ENCODE peak calls at places on chromosomes 1 and 21, in five cellular contexts. One of them, this sample, is unnamed.

GRCh38 chr1:198699167-198700015 is 60.6 kb downstream of the PTPRC start:
- DNase-seq in foreskin fibroblast: peak
- DNase-seq in dorsolateral prefrontal cortex: peak
- DNase-seq in esophagus muscularis mucosa: no peak
- DNase-seq in fibroblast of the aortic adventitia: peak
- DNase-seq in this sample: peak

GRCh38 chr1:34657266-34657665 is 97.6 kb upstream of the GJB5 start:
- DNase-seq in dorsolateral prefrontal cortex: no peak
- DNase-seq in esophagus muscularis mucosa: no peak
- DNase-seq in fibroblast of the aortic adventitia: no peak
- DNase-seq in foreskin fibroblast: no peak
- DNase-seq in this sample: no peak

GRCh38 chr1:15702722-15703550 is 18.8 kb downstream of the PLEKHM2 start:
- DNase-seq in esophagus muscularis mucosa: no peak
- DNase-seq in fibroblast of the aortic adventitia: no peak
- DNase-seq in dorsolateral prefrontal cortex: no peak
- DNase-seq in foreskin fibroblast: peak
- DNase-seq in this sample: peak

GRCh38 chr1:164602480-164603093 is 43.6 kb downstream of the PBX1 start:
- DNase-seq in esophagus muscularis mucosa: no peak
- DNase-seq in foreskin fibroblast: peak
- DNase-seq in fibroblast of the aortic adventitia: peak
- DNase-seq in dorsolateral prefrontal cortex: no peak
- DNase-seq in this sample: peak

GRCh38 chr1:221740941-221741363 is 937 bp downstream of the DUSP10 start:
- DNase-seq in dorsolateral prefrontal cortex: no peak
- DNase-seq in esophagus muscularis mucosa: peak
- DNase-seq in fibroblast of the aortic adventitia: no peak
- DNase-seq in foreskin fibroblast: no peak
- DNase-seq in this sample: peak

GRCh38 chr1:235069577-235070563 is 58.8 kb downstream of the TOMM20 start:
- DNase-seq in esophagus muscularis mucosa: no peak
- DNase-seq in fibroblast of the aortic adventitia: peak
- DNase-seq in foreskin fibroblast: peak
- DNase-seq in dorsolateral prefrontal cortex: no peak
- DNase-seq in this sample: peak

GRCh38 chr1:213982814-213983588 is 4.8 kb upstream of the PROX1 start:
- DNase-seq in dorsolateral prefrontal cortex: peak
- DNase-seq in foreskin fibroblast: peak
- DNase-seq in esophagus muscularis mucosa: no peak
- DNase-seq in fibroblast of the aortic adventitia: no peak
- DNase-seq in this sample: no peak

GRCh38 chr1:210754931-210755670 is 378.8 kb downstream of the KCNH1 start:
- DNase-seq in dorsolateral prefrontal cortex: no peak
- DNase-seq in esophagus muscularis mucosa: no peak
- DNase-seq in foreskin fibroblast: peak
- DNase-seq in fibroblast of the aortic adventitia: no peak
- DNase-seq in this sample: peak

GRCh38 chr1:89547563-89548485 is 23.2 kb downstream of the LRRC8B start:
- DNase-seq in esophagus muscularis mucosa: no peak
- DNase-seq in fibroblast of the aortic adventitia: no peak
- DNase-seq in dorsolateral prefrontal cortex: no peak
- DNase-seq in foreskin fibroblast: peak
- DNase-seq in this sample: peak

GRCh38 chr1:116330342-116330652 is 42.7 kb upstream of the ATP1A1 start:
- DNase-seq in foreskin fibroblast: no peak
- DNase-seq in fibroblast of the aortic adventitia: no peak
- DNase-seq in esophagus muscularis mucosa: no peak
- DNase-seq in dorsolateral prefrontal cortex: no peak
- DNase-seq in this sample: no peak

GRCh38 chr1:229664133-229664689 is 38.2 kb downstream of the URB2 start:
- DNase-seq in fibroblast of the aortic adventitia: no peak
- DNase-seq in esophagus muscularis mucosa: no peak
- DNase-seq in dorsolateral prefrontal cortex: peak
- DNase-seq in foreskin fibroblast: no peak
- DNase-seq in this sample: peak

GRCh38 chr1:35047188-35047858 is 15.6 kb upstream of the ZMYM6 start:
- DNase-seq in foreskin fibroblast: peak
- DNase-seq in dorsolateral prefrontal cortex: no peak
- DNase-seq in esophagus muscularis mucosa: no peak
- DNase-seq in fibroblast of the aortic adventitia: peak
- DNase-seq in this sample: peak

GRCh38 chr21:35730325-35730724 is 330.0 kb downstream of the SETD4 start:
- DNase-seq in dorsolateral prefrontal cortex: no peak
- DNase-seq in fibroblast of the aortic adventitia: no peak
- DNase-seq in foreskin fibroblast: no peak
- DNase-seq in esophagus muscularis mucosa: no peak
- DNase-seq in this sample: no peak

GRCh38 chr1:155813672-155814071 is 43.3 kb downstream of the GON4L start:
- DNase-seq in dorsolateral prefrontal cortex: no peak
- DNase-seq in fibroblast of the aortic adventitia: no peak
- DNase-seq in foreskin fibroblast: no peak
- DNase-seq in esophagus muscularis mucosa: no peak
- DNase-seq in this sample: no peak

GRCh38 chr1:226653311-226653921 is 85.7 kb downstream of the ITPKB start:
- DNase-seq in esophagus muscularis mucosa: no peak
- DNase-seq in fibroblast of the aortic adventitia: no peak
- DNase-seq in dorsolateral prefrontal cortex: no peak
- DNase-seq in foreskin fibroblast: no peak
- DNase-seq in this sample: no peak

GRCh38 chr1:110556471-110556807 is 37.5 kb upstream of the KCNA10 start:
- DNase-seq in foreskin fibroblast: no peak
- DNase-seq in dorsolateral prefrontal cortex: peak
- DNase-seq in esophagus muscularis mucosa: no peak
- DNase-seq in fibroblast of the aortic adventitia: no peak
- DNase-seq in this sample: no peak

GRCh38 chr1:117244971-117245370 is 34.2 kb upstream of the VTCN1 start:
- DNase-seq in dorsolateral prefrontal cortex: no peak
- DNase-seq in fibroblast of the aortic adventitia: no peak
- DNase-seq in foreskin fibroblast: no peak
- DNase-seq in esophagus muscularis mucosa: no peak
- DNase-seq in this sample: no peak

GRCh38 chr1:180192172-180192571 is 37.5 kb downstream of the QSOX1 start:
- DNase-seq in dorsolateral prefrontal cortex: no peak
- DNase-seq in fibroblast of the aortic adventitia: no peak
- DNase-seq in foreskin fibroblast: no peak
- DNase-seq in esophagus muscularis mucosa: no peak
- DNase-seq in this sample: no peak

GRCh38 chr1:169882039-169882511 is 11.6 kb downstream of the SCYL3 start:
- DNase-seq in fibroblast of the aortic adventitia: no peak
- DNase-seq in esophagus muscularis mucosa: no peak
- DNase-seq in dorsolateral prefrontal cortex: no peak
- DNase-seq in foreskin fibroblast: no peak
- DNase-seq in this sample: no peak

GRCh38 chr1:76827066-76827465 is 40.2 kb upstream of the ST6GALNAC5 start:
- DNase-seq in dorsolateral prefrontal cortex: no peak
- DNase-seq in esophagus muscularis mucosa: no peak
- DNase-seq in fibroblast of the aortic adventitia: no peak
- DNase-seq in foreskin fibroblast: no peak
- DNase-seq in this sample: no peak

GRCh38 chr21:14759285-14759684 is 213.2 kb upstream of the SAMSN1 start:
- DNase-seq in foreskin fibroblast: no peak
- DNase-seq in fibroblast of the aortic adventitia: no peak
- DNase-seq in esophagus muscularis mucosa: no peak
- DNase-seq in dorsolateral prefrontal cortex: no peak
- DNase-seq in this sample: no peak

DNA sequence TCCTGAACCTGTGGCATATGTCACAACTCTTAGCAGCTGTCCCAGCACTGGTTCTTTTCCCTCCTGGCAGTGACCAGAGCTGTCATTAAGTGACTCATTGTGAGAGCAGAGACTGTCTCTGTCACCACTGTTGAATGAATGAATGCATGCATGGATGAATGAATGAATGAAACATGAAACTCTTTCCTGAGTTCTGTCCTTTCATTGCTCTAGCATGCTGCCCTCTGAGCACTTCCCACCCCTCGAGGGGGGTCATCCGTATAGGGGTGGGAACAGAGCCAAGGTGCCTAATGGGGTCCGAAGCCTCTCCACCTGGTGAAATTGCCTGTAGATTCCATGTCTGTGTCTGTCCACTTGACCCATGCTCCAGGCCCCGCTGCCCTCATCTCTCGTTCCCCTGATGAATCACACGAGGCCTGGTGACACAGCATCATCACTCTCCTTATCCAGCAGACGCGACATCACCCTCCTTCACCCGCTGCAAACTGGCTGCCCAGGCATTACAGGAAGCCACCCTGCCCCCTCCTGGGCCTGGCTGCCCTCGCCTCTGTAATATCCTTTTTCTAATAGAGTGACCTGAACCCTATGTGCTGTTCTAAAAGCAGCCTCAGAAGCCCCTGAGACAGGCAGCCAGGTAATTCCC is 75.0 kb downstream of the IGSF21 start:
- DNase-seq in fibroblast of the aortic adventitia: no peak
- DNase-seq in esophagus muscularis mucosa: no peak
- DNase-seq in dorsolateral prefrontal cortex: no peak
- DNase-seq in foreskin fibroblast: no peak
- DNase-seq in this sample: no peak
- TF ChIP-seq CTCF in fibroblast of the aortic adventitia: no peak
- TF ChIP-seq CTCF in esophagus muscularis mucosa: no peak
- TF ChIP-seq CTCF in dorsolateral prefrontal cortex: no peak
- TF ChIP-seq CTCF in foreskin fibroblast: no peak
- TF ChIP-seq CTCF in this sample: no peak

DNA sequence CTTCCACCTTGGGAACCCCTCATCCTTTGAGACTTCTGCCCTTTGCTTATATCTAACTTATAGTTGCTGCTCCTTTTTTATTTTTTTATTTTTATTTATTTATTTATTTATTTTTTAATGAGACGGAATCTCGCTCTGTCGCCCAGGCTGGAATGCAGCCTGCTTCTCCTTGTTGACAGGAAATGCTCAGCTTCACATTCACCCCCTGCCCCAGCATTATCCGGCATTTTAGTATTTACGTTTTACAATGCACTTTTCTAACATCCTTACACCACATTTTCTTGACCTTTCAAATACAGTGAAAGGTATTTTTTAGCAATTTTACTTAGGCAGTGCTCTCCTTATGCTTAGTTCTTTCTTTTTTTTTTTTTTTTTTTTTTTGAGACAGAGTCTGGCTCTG is 14.9 kb downstream of the CXADR start:
- DNase-seq in fibroblast of the aortic adventitia: no peak
- DNase-seq in esophagus muscularis mucosa: no peak
- DNase-seq in dorsolateral prefrontal cortex: no peak
- DNase-seq in foreskin fibroblast: no peak
- DNase-seq in this sample: no peak
- TF ChIP-seq CTCF in fibroblast of the aortic adventitia: no peak
- TF ChIP-seq CTCF in esophagus muscularis mucosa: no peak
- TF ChIP-seq CTCF in dorsolateral prefrontal cortex: no peak
- TF ChIP-seq CTCF in foreskin fibroblast: no peak
- TF ChIP-seq CTCF in this sample: no peak

GRCh38 chr1:52266507-52266906 is 99.5 kb downstream of the CC2D1B start:
- DNase-seq in dorsolateral prefrontal cortex: no peak
- DNase-seq in foreskin fibroblast: no peak
- DNase-seq in esophagus muscularis mucosa: no peak
- DNase-seq in fibroblast of the aortic adventitia: no peak
- DNase-seq in this sample: no peak

GRCh38 chr1:52259886-52260285 is 106.1 kb downstream of the CC2D1B start:
- DNase-seq in dorsolateral prefrontal cortex: no peak
- DNase-seq in esophagus muscularis mucosa: no peak
- DNase-seq in fibroblast of the aortic adventitia: no peak
- DNase-seq in foreskin fibroblast: no peak
- DNase-seq in this sample: no peak

GRCh38 chr1:52263153-52263910 is 102.7 kb downstream of the CC2D1B start:
- DNase-seq in dorsolateral prefrontal cortex: no peak
- DNase-seq in foreskin fibroblast: no peak
- DNase-seq in esophagus muscularis mucosa: no peak
- DNase-seq in fibroblast of the aortic adventitia: no peak
- DNase-seq in this sample: no peak

GRCh38 chr1:52268372-52268771 is 97.6 kb downstream of the CC2D1B start:
- DNase-seq in esophagus muscularis mucosa: no peak
- DNase-seq in foreskin fibroblast: no peak
- DNase-seq in fibroblast of the aortic adventitia: peak
- DNase-seq in dorsolateral prefrontal cortex: no peak
- DNase-seq in this sample: no peak

DNA sequence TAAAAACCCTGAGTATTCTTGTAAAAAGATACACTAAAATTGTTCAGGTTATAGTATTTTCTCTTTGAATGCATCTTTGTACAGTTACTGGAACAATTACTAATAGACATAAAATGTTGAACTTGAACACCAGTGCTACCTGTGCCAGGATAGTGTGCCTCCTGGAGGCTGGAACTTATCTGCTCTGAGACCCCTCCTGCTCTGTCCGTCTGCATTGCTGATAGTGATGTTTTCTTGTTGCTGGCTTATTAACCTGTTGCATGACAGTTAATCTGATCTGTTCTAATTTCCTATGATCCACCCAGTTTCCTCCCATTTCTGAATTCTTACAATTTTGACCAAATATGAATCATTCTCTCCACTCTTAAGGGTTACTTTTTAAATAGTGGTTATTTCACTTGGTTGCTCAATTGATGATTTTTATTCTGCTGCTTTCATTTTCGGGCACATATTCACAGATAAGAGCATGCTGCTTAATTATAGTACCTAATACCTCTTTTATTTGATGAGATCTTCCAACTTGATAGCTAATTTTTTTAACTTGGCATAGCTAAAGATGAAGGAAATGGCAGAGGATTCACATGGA is 101.4 kb downstream of the CC2D1B start:
- DNase-seq in foreskin fibroblast: no peak
- DNase-seq in esophagus muscularis mucosa: no peak
- DNase-seq in dorsolateral prefrontal cortex: no peak
- DNase-seq in fibroblast of the aortic adventitia: peak
- DNase-seq in this sample: no peak
- TF ChIP-seq CTCF in foreskin fibroblast: no peak
- TF ChIP-seq CTCF in esophagus muscularis mucosa: peak
- TF ChIP-seq CTCF in dorsolateral prefrontal cortex: no peak
- TF ChIP-seq CTCF in fibroblast of the aortic adventitia: peak
- TF ChIP-seq CTCF in this sample: no peak

GRCh38 chr21:15893902-15894301 is 164.1 kb downstream of the USP25 start:
- DNase-seq in fibroblast of the aortic adventitia: no peak
- DNase-seq in esophagus muscularis mucosa: no peak
- DNase-seq in dorsolateral prefrontal cortex: no peak
- DNase-seq in foreskin fibroblast: no peak
- DNase-seq in this sample: no peak

GRCh38 chr21:15896501-15896900 is 166.7 kb downstream of the USP25 start:
- DNase-seq in foreskin fibroblast: no peak
- DNase-seq in dorsolateral prefrontal cortex: no peak
- DNase-seq in fibroblast of the aortic adventitia: no peak
- DNase-seq in esophagus muscularis mucosa: no peak
- DNase-seq in this sample: no peak

GRCh38 chr21:15895142-15896106 is 165.6 kb downstream of the USP25 start:
- DNase-seq in foreskin fibroblast: peak
- DNase-seq in esophagus muscularis mucosa: no peak
- DNase-seq in dorsolateral prefrontal cortex: no peak
- DNase-seq in fibroblast of the aortic adventitia: peak
- DNase-seq in this sample: no peak

DNA sequence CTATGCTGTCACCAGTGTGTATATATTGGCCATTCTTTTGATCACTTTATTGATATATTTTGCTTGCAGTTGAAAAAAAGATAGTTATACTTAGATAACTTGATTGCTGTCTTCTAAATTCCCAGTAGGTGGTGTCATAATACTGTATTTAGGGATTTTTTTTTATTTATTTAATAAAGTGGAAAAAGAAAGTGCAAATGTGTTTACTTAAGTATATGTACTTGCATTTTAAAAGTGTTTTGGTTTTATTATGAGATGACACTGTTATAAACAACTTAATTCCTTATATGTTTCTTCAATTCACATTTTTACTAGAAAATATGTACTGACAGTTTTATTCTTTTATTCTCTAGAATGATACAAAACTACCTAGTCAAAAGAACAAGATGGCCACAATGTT is 164.8 kb downstream of the USP25 start:
- DNase-seq in esophagus muscularis mucosa: no peak
- DNase-seq in fibroblast of the aortic adventitia: peak
- DNase-seq in foreskin fibroblast: peak
- DNase-seq in dorsolateral prefrontal cortex: no peak
- DNase-seq in this sample: no peak
- TF ChIP-seq CTCF in esophagus muscularis mucosa: peak
- TF ChIP-seq CTCF in fibroblast of the aortic adventitia: peak
- TF ChIP-seq CTCF in foreskin fibroblast: peak
- TF ChIP-seq CTCF in dorsolateral prefrontal cortex: peak
- TF ChIP-seq CTCF in this sample: peak